ENCODE peak calls at places on chromosomes 6 and 20, in eight cellular contexts. One of them, this sample, is unnamed. For H3K36me3, the result is how much of the 10 kb centered on the place peaks cover.

GRCh38 chr6:10655508-10656055 is 38.8 kb downstream of the C6orf52 start:
- DNase-seq in PC-9: no peak
- DNase-seq in breast epithelium: no peak
- DNase-seq in cardiac muscle cell: no peak
- DNase-seq in tibial nerve: no peak
- DNase-seq in left ventricle myocardium inferior: no peak
- DNase-seq in SK-N-SH: no peak
- DNase-seq in ovary: no peak
- DNase-seq in this sample: no peak

GRCh38 chr6:80959034-80959433 is 793.4 kb downstream of the TENT5A start:
- DNase-seq in PC-9: no peak
- DNase-seq in breast epithelium: no peak
- DNase-seq in cardiac muscle cell: no peak
- DNase-seq in tibial nerve: no peak
- DNase-seq in left ventricle myocardium inferior: no peak
- DNase-seq in SK-N-SH: no peak
- DNase-seq in ovary: no peak
- DNase-seq in this sample: no peak

GRCh38 chr6:139308284-139308916 is 16.6 kb upstream of the TXLNB start:
- DNase-seq in PC-9: no peak
- DNase-seq in breast epithelium: no peak
- DNase-seq in cardiac muscle cell: no peak
- DNase-seq in tibial nerve: no peak
- DNase-seq in left ventricle myocardium inferior: no peak
- DNase-seq in SK-N-SH: no peak
- DNase-seq in ovary: no peak
- DNase-seq in this sample: no peak

GRCh38 chr6:96878101-96878500 is 19.6 kb downstream of the NDUFAF4 start:
- DNase-seq in PC-9: no peak
- DNase-seq in breast epithelium: no peak
- DNase-seq in cardiac muscle cell: no peak
- DNase-seq in tibial nerve: no peak
- DNase-seq in left ventricle myocardium inferior: no peak
- DNase-seq in SK-N-SH: no peak
- DNase-seq in ovary: no peak
- DNase-seq in this sample: no peak

GRCh38 chr6:101212640-101213039 is 180.9 kb upstream of the GRIK2 start:
- DNase-seq in PC-9: no peak
- DNase-seq in breast epithelium: no peak
- DNase-seq in cardiac muscle cell: no peak
- DNase-seq in tibial nerve: no peak
- DNase-seq in left ventricle myocardium inferior: no peak
- DNase-seq in SK-N-SH: no peak
- DNase-seq in ovary: no peak
- DNase-seq in this sample: no peak

GRCh38 chr6:7172605-7173185 is 64.9 kb downstream of the RREB1 start:
- DNase-seq in PC-9: no peak
- DNase-seq in breast epithelium: no peak
- DNase-seq in cardiac muscle cell: peak
- DNase-seq in tibial nerve: no peak
- DNase-seq in left ventricle myocardium inferior: no peak
- DNase-seq in SK-N-SH: no peak
- DNase-seq in ovary: no peak
- DNase-seq in this sample: no peak

GRCh38 chr6:20811112-20811746 is 277.0 kb downstream of the CDKAL1 start:
- DNase-seq in PC-9: peak
- DNase-seq in breast epithelium: no peak
- DNase-seq in cardiac muscle cell: peak
- DNase-seq in tibial nerve: no peak
- DNase-seq in left ventricle myocardium inferior: no peak
- DNase-seq in SK-N-SH: no peak
- DNase-seq in ovary: no peak
- DNase-seq in this sample: peak

GRCh38 chr20:913306-913849 is 2.8 kb downstream of the ANGPT4 start:
- DNase-seq in PC-9: no peak
- DNase-seq in breast epithelium: no peak
- DNase-seq in cardiac muscle cell: no peak
- DNase-seq in tibial nerve: no peak
- DNase-seq in left ventricle myocardium inferior: no peak
- DNase-seq in SK-N-SH: no peak
- DNase-seq in ovary: no peak
- DNase-seq in this sample: no peak

GRCh38 chr20:62795023-62795761 is 1.1 kb upstream of the MRGBP start:
- DNase-seq in PC-9: peak
- DNase-seq in breast epithelium: no peak
- DNase-seq in cardiac muscle cell: peak
- DNase-seq in tibial nerve: no peak
- DNase-seq in left ventricle myocardium inferior: no peak
- DNase-seq in SK-N-SH: peak
- DNase-seq in ovary: peak
- DNase-seq in this sample: peak

GRCh38 chr20:38725959-38726848 is 1.9 kb downstream of the SLC32A1 start:
- DNase-seq in PC-9: no peak
- DNase-seq in breast epithelium: no peak
- DNase-seq in cardiac muscle cell: peak
- DNase-seq in tibial nerve: no peak
- DNase-seq in left ventricle myocardium inferior: no peak
- DNase-seq in SK-N-SH: peak
- DNase-seq in ovary: no peak
- DNase-seq in this sample: peak

GRCh38 chr20:10004900-10005299 is 29.9 kb upstream of the ANKEF1 start:
- DNase-seq in PC-9: no peak
- DNase-seq in breast epithelium: no peak
- DNase-seq in cardiac muscle cell: no peak
- DNase-seq in tibial nerve: no peak
- DNase-seq in left ventricle myocardium inferior: no peak
- DNase-seq in SK-N-SH: no peak
- DNase-seq in ovary: no peak
- DNase-seq in this sample: no peak

GRCh38 chr6:30260036-30260504 is 46.9 kb upstream of the TRIM26 start:
- DNase-seq in PC-9: no peak
- DNase-seq in breast epithelium: peak
- DNase-seq in cardiac muscle cell: peak
- DNase-seq in tibial nerve: no peak
- DNase-seq in left ventricle myocardium inferior: no peak
- DNase-seq in SK-N-SH: no peak
- DNase-seq in ovary: no peak
- DNase-seq in this sample: peak

GRCh38 chr20:3933126-3933684 is 44.0 kb downstream of the PANK2 start:
- DNase-seq in PC-9: peak
- DNase-seq in breast epithelium: no peak
- DNase-seq in cardiac muscle cell: no peak
- DNase-seq in tibial nerve: no peak
- DNase-seq in left ventricle myocardium inferior: no peak
- DNase-seq in SK-N-SH: no peak
- DNase-seq in ovary: no peak
- DNase-seq in this sample: no peak

GRCh38 chr6:56923565-56923964 is 31.3 kb upstream of the BEND6 start:
- DNase-seq in PC-9: no peak
- DNase-seq in breast epithelium: no peak
- DNase-seq in cardiac muscle cell: no peak
- DNase-seq in tibial nerve: no peak
- DNase-seq in left ventricle myocardium inferior: no peak
- DNase-seq in SK-N-SH: no peak
- DNase-seq in ovary: no peak
- DNase-seq in this sample: no peak

GRCh38 chr6:140043762-140044378 is 669.4 kb upstream of the CITED2 start:
- DNase-seq in PC-9: peak
- DNase-seq in breast epithelium: no peak
- DNase-seq in cardiac muscle cell: no peak
- DNase-seq in tibial nerve: no peak
- DNase-seq in left ventricle myocardium inferior: no peak
- DNase-seq in SK-N-SH: no peak
- DNase-seq in ovary: no peak
- DNase-seq in this sample: no peak

GRCh38 chr20:56815796-56816195 is 186.7 kb downstream of the TFAP2C start:
- DNase-seq in PC-9: no peak
- DNase-seq in breast epithelium: no peak
- DNase-seq in cardiac muscle cell: no peak
- DNase-seq in tibial nerve: no peak
- DNase-seq in left ventricle myocardium inferior: no peak
- DNase-seq in SK-N-SH: no peak
- DNase-seq in ovary: no peak
- DNase-seq in this sample: no peak

GRCh38 chr6:8085053-8085511 is 17.3 kb downstream of the EEF1E1 start:
- DNase-seq in PC-9: peak
- DNase-seq in breast epithelium: no peak
- DNase-seq in cardiac muscle cell: peak
- DNase-seq in tibial nerve: no peak
- DNase-seq in left ventricle myocardium inferior: no peak
- DNase-seq in SK-N-SH: no peak
- DNase-seq in ovary: peak
- DNase-seq in this sample: no peak

GRCh38 chr6:14123331-14124105 is 5.9 kb downstream of the CD83 start:
- DNase-seq in PC-9: no peak
- DNase-seq in breast epithelium: no peak
- DNase-seq in cardiac muscle cell: no peak
- DNase-seq in tibial nerve: no peak
- DNase-seq in left ventricle myocardium inferior: no peak
- DNase-seq in SK-N-SH: no peak
- DNase-seq in ovary: no peak
- DNase-seq in this sample: no peak

GRCh38 chr6:72850040-72850439 is 228.2 kb downstream of the KCNQ5 start:
- DNase-seq in PC-9: no peak
- DNase-seq in breast epithelium: no peak
- DNase-seq in cardiac muscle cell: no peak
- DNase-seq in tibial nerve: no peak
- DNase-seq in left ventricle myocardium inferior: no peak
- DNase-seq in SK-N-SH: no peak
- DNase-seq in ovary: no peak
- DNase-seq in this sample: no peak

GRCh38 chr6:9307786-9308185 is 872.4 kb upstream of the SLC35B3 start:
- DNase-seq in PC-9: no peak
- DNase-seq in breast epithelium: no peak
- DNase-seq in cardiac muscle cell: no peak
- DNase-seq in tibial nerve: no peak
- DNase-seq in left ventricle myocardium inferior: no peak
- DNase-seq in SK-N-SH: no peak
- DNase-seq in ovary: no peak
- DNase-seq in this sample: no peak

GRCh38 chr20:61178431-61179080 is 73.5 kb upstream of the CDH4 start:
- DNase-seq in PC-9: no peak
- DNase-seq in breast epithelium: no peak
- DNase-seq in cardiac muscle cell: no peak
- DNase-seq in tibial nerve: no peak
- DNase-seq in left ventricle myocardium inferior: no peak
- DNase-seq in SK-N-SH: no peak
- DNase-seq in ovary: no peak
- DNase-seq in this sample: no peak

GRCh38 chr20:63830821-63831593 is at the start of gene ZBTB46:
- DNase-seq in PC-9: no peak
- DNase-seq in breast epithelium: no peak
- DNase-seq in cardiac muscle cell: peak
- DNase-seq in tibial nerve: no peak
- DNase-seq in left ventricle myocardium inferior: peak
- DNase-seq in SK-N-SH: peak
- DNase-seq in ovary: peak
- DNase-seq in this sample: no peak

GRCh38 chr20:4999788-5000187 is 1.5 kb downstream of the SLC23A2 start:
- DNase-seq in PC-9: no peak
- DNase-seq in breast epithelium: no peak
- DNase-seq in cardiac muscle cell: no peak
- DNase-seq in tibial nerve: no peak
- DNase-seq in left ventricle myocardium inferior: no peak
- DNase-seq in SK-N-SH: no peak
- DNase-seq in ovary: no peak
- DNase-seq in this sample: no peak

GRCh38 chr20:36497856-36498255 is 43.5 kb upstream of the MYL9 start:
- DNase-seq in PC-9: no peak
- DNase-seq in breast epithelium: no peak
- DNase-seq in cardiac muscle cell: peak
- DNase-seq in tibial nerve: no peak
- DNase-seq in left ventricle myocardium inferior: peak
- DNase-seq in SK-N-SH: no peak
- DNase-seq in ovary: no peak
- DNase-seq in this sample: no peak
- H3K36me3 ChIP-seq in PC-9: under half
- H3K36me3 ChIP-seq in breast epithelium: under half
- H3K36me3 ChIP-seq in cardiac muscle cell: under half
- H3K36me3 ChIP-seq in tibial nerve: under half
- H3K36me3 ChIP-seq in left ventricle myocardium inferior: half or more
- H3K36me3 ChIP-seq in SK-N-SH: under half
- H3K36me3 ChIP-seq in ovary: under half
- H3K36me3 ChIP-seq in this sample: under half

GRCh38 chr20:37647946-37648345 is 45.9 kb upstream of the CTNNBL1 start:
- DNase-seq in PC-9: no peak
- DNase-seq in breast epithelium: no peak
- DNase-seq in cardiac muscle cell: no peak
- DNase-seq in tibial nerve: no peak
- DNase-seq in left ventricle myocardium inferior: no peak
- DNase-seq in SK-N-SH: no peak
- DNase-seq in ovary: no peak
- DNase-seq in this sample: no peak
- H3K27ac ChIP-seq in PC-9: no peak
- H3K27ac ChIP-seq in breast epithelium: no peak
- H3K27ac ChIP-seq in cardiac muscle cell: no peak
- H3K27ac ChIP-seq in tibial nerve: no peak
- H3K27ac ChIP-seq in left ventricle myocardium inferior: no peak
- H3K27ac ChIP-seq in SK-N-SH: no peak
- H3K27ac ChIP-seq in ovary: no peak
- H3K27ac ChIP-seq in this sample: no peak

DNA sequence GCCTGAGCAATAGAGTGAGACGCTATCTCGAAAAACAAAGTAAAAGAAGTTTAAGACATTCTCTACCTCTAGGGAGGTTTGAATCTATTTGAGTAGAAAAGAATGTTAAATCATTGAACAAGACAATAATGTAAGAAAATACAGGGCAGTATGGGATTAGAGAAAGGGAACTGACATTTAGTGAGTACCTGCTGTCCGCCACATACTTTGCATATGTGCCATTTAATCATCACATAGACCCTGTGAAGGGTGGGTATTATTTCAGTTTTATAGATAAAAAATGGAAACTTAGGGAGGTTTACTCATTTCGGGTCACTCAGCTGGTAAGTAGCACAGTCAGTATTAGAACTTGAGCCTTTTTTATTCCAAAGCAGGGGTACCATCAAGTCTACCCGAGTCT is 31.4 kb downstream of the STK4 start:
- DNase-seq in PC-9: no peak
- DNase-seq in breast epithelium: no peak
- DNase-seq in cardiac muscle cell: no peak
- DNase-seq in tibial nerve: no peak
- DNase-seq in left ventricle myocardium inferior: no peak
- DNase-seq in SK-N-SH: no peak
- DNase-seq in ovary: no peak
- DNase-seq in this sample: no peak
- H3K36me3 ChIP-seq in PC-9: under half
- H3K36me3 ChIP-seq in breast epithelium: under half
- H3K36me3 ChIP-seq in cardiac muscle cell: under half
- H3K36me3 ChIP-seq in tibial nerve: under half
- H3K36me3 ChIP-seq in left ventricle myocardium inferior: half or more
- H3K36me3 ChIP-seq in SK-N-SH: under half
- H3K36me3 ChIP-seq in ovary: under half
- H3K36me3 ChIP-seq in this sample: under half

DNA sequence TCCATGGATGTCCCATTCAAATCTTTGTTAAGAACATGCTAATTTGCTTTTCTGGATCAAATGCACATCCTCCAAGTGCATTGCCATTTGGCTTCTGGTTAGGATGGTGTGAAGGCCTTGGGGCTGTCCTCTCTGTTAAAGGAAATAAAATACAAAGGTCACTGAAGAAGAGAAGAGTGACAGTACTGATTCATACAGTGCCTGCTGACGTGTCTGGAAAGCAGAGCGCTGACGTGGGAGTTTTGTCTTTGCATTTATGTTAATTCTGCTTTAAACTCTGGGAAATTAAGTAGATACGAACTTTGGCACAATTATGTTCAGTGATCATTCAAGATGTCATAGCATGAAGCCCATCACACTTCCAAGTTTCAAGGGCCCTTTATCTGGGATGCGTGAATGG is 33.2 kb downstream of the SYNDIG1 start:
- DNase-seq in PC-9: no peak
- DNase-seq in breast epithelium: no peak
- DNase-seq in cardiac muscle cell: peak
- DNase-seq in tibial nerve: no peak
- DNase-seq in left ventricle myocardium inferior: no peak
- DNase-seq in SK-N-SH: no peak
- DNase-seq in ovary: no peak
- DNase-seq in this sample: no peak
- H3K27ac ChIP-seq in PC-9: no peak
- H3K27ac ChIP-seq in breast epithelium: no peak
- H3K27ac ChIP-seq in cardiac muscle cell: peak
- H3K27ac ChIP-seq in tibial nerve: no peak
- H3K27ac ChIP-seq in left ventricle myocardium inferior: peak
- H3K27ac ChIP-seq in SK-N-SH: no peak
- H3K27ac ChIP-seq in ovary: no peak
- H3K27ac ChIP-seq in this sample: no peak